ENCODE peak calls at places on chromosomes 7 and 10, in five cellular contexts. I is adipocyte, N is fibroblast of mammary gland, C is mucosa of descending colon, U is HFF-Myc. D is an unnamed sample.

GRCh38 chr10:124217906-124218769 is 124.7 kb upstream of the CHST15 start:
- DNase-seq in I (peak), N (no peak), C (no peak), U (no peak), D (no peak)

GRCh38 chr10:123633106-123633505 is 33.0 kb upstream of the GPR26 start:
- DNase-seq in I (no peak), N (no peak), C (no peak), U (no peak), D (no peak)

GRCh38 chr10:118635674-118636402 is 40.4 kb upstream of the PRLHR start:
- DNase-seq in I (no peak), N (no peak), C (no peak), U (no peak), D (no peak)

GRCh38 chr7:1815051-1815481 is 145.0 kb downstream of the ELFN1 start:
- DNase-seq in I (no peak), N (no peak), C (no peak), U (no peak), D (peak)

GRCh38 chr7:83271212-83272099 is 108.8 kb upstream of the PCLO start:
- DNase-seq in I (peak), N (peak), C (peak), U (no peak), D (no peak)

GRCh38 chr7:93048136-93048930 is 69.4 kb downstream of the SAMD9 start:
- DNase-seq in I (no peak), N (peak), C (no peak), U (no peak), D (no peak)

GRCh38 chr10:20466731-20467130 is 430.4 kb downstream of the NEBL start:
- DNase-seq in I (no peak), N (peak), C (no peak), U (no peak), D (peak)

GRCh38 chr7:95298091-95298490 is 26.2 kb downstream of the PON1 start:
- DNase-seq in I (no peak), N (no peak), C (no peak), U (no peak), D (no peak)

GRCh38 chr7:151592330-151592729 is 72.6 kb upstream of the RHEB start:
- DNase-seq in I (no peak), N (peak), C (no peak), U (no peak), D (no peak)

GRCh38 chr10:128086003-128086863 is 40.0 kb downstream of the MKI67 start:
- DNase-seq in I (no peak), N (no peak), C (no peak), U (no peak), D (no peak)

GRCh38 chr10:49614242-49615198 is 683 bp downstream of the CHAT start:
- DNase-seq in I (no peak), N (no peak), C (no peak), U (no peak), D (peak)

GRCh38 chr7:28626629-28627262 is 214.4 kb downstream of the CREB5 start:
- DNase-seq in I (peak), N (peak), C (peak), U (no peak), D (no peak)

GRCh38 chr7:142328006-142328405 is 70.1 kb upstream of the PRSS58 start:
- DNase-seq in I (no peak), N (no peak), C (no peak), U (no peak), D (no peak)

GRCh38 chr10:60549686-60550085 is 160.0 kb upstream of the ANK3 start:
- DNase-seq in I (no peak), N (peak), C (no peak), U (no peak), D (no peak)

DNA sequence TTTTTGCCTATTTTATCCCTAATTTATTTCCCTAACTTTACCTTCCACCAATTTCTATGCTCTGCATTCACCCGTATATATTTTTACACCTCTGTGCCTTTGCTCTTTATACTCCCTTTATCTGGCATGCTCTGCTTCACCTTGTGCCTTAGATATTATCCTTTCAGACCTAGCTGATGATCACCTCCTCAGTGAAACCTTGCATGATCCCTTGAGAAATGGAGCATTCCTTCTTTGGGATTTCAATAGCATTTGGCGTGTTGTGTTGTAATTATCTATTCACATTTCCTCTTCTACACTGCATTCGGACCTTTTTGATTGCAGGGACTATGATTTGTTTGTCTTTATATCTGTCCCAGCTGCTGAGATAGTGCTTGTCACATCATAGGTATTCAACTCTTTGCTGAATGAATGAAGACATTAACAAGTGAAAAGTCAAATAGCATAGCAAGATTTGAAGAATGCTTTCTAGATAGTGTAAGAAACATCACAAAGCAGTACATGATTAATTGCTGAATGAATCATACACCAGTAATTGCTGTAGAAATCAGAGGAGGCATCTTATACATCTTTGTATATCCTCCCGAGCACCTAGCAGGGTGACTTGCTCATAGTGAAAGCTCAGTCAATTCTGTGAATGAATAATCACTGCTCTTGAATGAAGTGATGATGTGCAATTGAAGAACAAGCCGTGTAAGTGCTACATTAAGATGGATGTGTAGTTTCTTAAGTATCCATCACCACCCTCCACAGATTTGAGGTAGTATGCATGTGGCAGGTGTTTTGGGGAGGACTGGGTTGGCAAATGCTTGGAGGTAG is 2.0 kb upstream of the TM9SF3 start:
- DNase-seq in I (no peak), N (peak), C (no peak), U (no peak), D (no peak)
- H3K4me3 ChIP-seq in I (no peak), N (no peak), C (no peak), U (no peak), D (no peak)

GRCh38 chr10:22851865-22852239 is 76.0 kb upstream of the ARMC3 start:
- DNase-seq in I (no peak), N (no peak), C (no peak), U (no peak), D (no peak)

GRCh38 chr10:22846294-22846693 is 81.6 kb upstream of the ARMC3 start:
- DNase-seq in I (no peak), N (no peak), C (no peak), U (no peak), D (no peak)

GRCh38 chr10:22850541-22850940 is 77.3 kb upstream of the ARMC3 start:
- DNase-seq in I (no peak), N (no peak), C (no peak), U (no peak), D (no peak)

GRCh38 chr10:22848509-22848908 is 79.3 kb upstream of the ARMC3 start:
- DNase-seq in I (no peak), N (no peak), C (no peak), U (no peak), D (no peak)

DNA sequence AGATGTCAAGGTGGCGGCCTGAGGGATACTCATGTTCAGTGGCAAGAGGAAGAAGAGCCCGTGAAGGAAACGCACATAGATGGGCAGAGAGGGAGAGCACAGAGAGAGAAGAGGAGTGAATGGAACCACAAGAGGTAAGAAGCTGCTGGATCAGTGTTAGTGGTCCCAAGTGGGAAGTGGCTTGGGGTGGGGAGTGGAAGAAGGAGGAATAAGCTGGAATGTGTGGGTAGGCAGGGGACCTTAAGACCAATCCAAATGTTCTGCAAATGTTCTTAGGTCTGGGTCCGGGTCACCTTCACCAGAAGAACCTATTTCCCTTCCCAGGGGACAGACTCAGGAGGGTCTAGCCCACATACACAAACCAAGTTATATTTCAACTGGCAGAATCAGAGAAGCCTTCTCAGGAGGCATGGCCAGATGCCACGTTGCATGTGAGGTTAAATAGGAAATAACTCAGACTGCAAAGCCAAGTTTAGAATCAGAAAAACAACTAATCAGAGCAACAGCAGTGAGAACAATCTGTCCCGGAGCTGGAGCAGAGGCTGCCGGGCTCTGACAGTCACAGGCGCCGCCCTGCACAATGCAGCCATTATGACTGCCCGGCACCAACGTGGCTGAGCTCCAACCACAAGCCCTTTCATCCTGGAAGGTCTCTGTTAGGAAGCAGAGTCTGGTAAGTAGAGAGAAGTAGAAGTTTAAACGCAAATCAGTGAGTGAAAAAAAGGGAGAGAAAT is 78.6 kb upstream of the ARMC3 start:
- DNase-seq in I (peak), N (peak), C (peak), U (no peak), D (peak)
- H3K4me3 ChIP-seq in I (peak), N (no peak), C (no peak), U (no peak), D (no peak)

DNA sequence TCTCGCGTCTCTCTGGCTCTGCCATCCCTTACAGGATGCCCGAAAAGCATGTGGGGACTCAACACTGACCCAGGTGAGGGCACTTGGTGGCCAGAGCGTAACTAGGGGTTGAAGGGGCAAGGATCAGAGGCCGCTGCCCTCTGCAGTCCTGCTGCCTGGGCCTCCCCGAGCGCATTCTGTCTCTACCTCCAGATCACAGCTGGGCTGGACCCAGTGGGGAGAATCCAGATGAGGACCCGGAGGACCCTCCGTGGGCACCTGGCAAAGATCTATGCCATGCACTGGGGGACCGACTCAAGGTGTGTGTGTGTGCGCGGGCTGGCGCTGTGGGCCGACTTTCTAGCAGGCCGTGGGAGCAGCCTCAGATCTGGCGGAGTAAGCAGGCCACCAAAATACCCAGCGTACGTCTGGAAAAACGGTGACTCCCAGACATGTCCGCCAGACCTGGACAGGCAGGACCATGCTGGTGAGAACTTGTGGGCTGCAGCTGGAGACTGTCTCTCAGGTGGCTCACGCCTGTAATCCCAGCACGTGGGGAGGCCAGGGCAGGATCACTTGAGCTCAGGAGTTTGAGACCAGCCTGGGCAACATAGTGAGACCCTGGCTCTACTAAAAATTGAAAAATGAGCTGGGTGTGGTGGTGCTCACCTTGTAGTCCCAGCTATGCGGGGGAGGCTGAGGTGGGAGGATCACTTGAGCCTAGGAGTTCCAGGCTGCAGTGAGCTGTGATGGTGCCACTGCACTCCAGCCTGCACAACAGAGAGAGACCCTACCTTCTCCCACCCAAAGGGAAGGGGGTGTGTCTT is 3.2 kb downstream of the GNB2 start:
- DNase-seq in I (no peak), N (no peak), C (peak), U (no peak), D (no peak)
- H3K4me3 ChIP-seq in I (peak), N (peak), C (no peak), U (peak), D (no peak)

DNA sequence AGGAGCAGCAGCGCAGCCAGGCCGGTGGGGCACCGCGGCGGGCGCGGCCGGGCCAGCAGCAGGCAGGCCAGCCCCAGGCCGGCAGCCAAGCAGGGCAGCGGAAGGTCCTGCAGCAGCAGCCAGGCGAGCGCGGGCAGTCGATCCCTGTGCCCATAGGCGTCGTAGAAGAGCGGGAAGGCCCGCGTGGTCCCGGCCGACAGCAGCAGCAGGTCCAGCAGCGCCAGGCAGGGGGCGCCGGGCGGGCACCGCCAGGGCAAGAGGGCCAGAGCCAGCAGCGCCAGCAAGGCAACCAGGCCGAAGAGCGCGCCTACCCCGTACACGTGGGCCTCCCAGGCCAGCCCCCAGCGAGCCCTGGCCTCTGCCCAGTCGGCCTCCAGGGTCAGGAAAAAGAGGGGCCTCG is 8.4 kb upstream of the RBM28 start:
- DNase-seq in I (peak), N (peak), C (peak), U (no peak), D (peak)
- H3K4me3 ChIP-seq in I (no peak), N (no peak), C (no peak), U (no peak), D (peak)

GRCh38 chr10:113754125-113754524 is 2.6 kb downstream of the PLEKHS1 start:
- DNase-seq in I (no peak), N (no peak), C (no peak), U (no peak), D (no peak)
- H3K4me3 ChIP-seq in I (no peak), N (no peak), C (no peak), U (no peak), D (no peak)

DNA sequence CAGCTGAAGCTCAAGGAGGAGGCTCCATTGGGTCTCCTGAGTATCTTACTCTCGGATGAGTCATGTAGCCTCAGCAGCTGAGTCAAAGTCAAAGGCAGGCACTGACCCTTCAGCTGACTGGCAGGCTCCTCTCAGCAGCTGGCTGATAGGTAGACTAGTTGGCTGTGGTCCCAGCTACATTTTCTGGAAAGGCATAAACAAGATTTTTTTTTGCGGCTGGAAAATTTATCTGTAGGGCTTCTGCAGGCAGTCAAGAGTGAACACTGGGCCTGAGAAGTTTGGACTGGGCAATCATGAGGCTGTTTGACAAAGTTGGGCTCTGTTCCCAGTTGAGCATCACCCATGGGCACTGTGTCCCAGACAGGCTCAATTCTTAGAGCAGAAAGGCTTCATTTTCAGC is 796.2 kb downstream of the CCSER2 start:
- DNase-seq in I (no peak), N (no peak), C (no peak), U (no peak), D (no peak)
- H3K4me3 ChIP-seq in I (no peak), N (no peak), C (no peak), U (no peak), D (no peak)

DNA sequence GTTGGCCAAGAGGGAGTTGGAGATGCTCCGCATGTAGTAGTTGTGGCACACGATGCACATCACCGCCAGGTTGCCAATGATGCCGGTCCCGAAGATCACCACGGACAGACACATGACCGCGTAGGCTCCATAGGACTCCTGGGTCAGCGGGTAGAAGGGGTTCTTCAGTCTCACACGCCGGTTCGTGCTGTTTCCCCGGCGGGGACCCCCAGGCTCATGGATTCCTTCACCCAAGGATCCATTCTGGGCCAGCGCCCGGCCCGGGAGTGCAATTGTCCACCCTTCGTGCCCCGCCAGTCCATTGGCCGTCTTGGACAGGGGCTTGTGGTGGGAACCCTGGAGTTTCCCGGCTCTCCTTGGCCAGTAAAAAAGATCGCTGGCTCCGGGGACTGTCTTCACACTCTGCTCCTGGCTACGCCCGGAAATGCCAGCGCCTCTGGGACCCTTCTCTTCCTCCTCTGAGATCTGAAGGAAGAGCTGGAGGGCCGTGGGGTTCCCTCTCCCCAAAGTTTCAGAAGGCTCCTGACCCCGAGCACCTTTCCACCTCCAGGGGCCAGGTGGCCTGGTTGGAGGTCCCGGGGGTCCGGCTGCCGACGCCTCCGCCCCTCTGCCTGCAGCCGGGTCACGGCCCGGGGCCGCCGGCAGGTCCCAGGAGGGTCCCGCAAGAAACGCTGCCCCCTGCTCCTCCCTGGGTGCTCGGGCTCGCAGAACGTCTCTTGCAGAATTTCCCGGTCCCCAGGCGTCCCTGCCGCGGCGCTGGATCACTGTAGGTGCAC is 1.3 kb downstream of the GPR37 start:
- DNase-seq in I (no peak), N (no peak), C (no peak), U (no peak), D (peak)
- H3K4me3 ChIP-seq in I (peak), N (no peak), C (no peak), U (peak), D (peak)